ENCODE peak calls at places on chromosomes 5 and 9, in six cellular contexts. One of them, this sample, is unnamed.

GRCh38 chr5:90709323-90710148 is 150.9 kb downstream of the ADGRV1 start:
- DNase-seq in IMR-90: peak; percentile 25
- DNase-seq in HepG2: peak; percentile 27
- DNase-seq in SK-N-SH: peak; percentile 58
- DNase-seq in GM12878: no peak
- DNase-seq in H1: peak; percentile 54
- DNase-seq in this sample: peak; percentile 53

GRCh38 chr5:2577637-2578036 is 173.8 kb downstream of the IRX2 start:
- DNase-seq in IMR-90: no peak
- DNase-seq in HepG2: no peak
- DNase-seq in SK-N-SH: no peak
- DNase-seq in GM12878: no peak
- DNase-seq in H1: no peak
- DNase-seq in this sample: no peak

GRCh38 chr9:98010450-98010849 is 27.3 kb downstream of the ANP32B start:
- DNase-seq in IMR-90: peak; percentile 64
- DNase-seq in HepG2: no peak
- DNase-seq in SK-N-SH: peak; percentile 21
- DNase-seq in GM12878: no peak
- DNase-seq in H1: no peak
- DNase-seq in this sample: no peak

GRCh38 chr9:33025572-33026347 is 687 bp downstream of the DNAJA1 start:
- DNase-seq in IMR-90: peak; percentile 32
- DNase-seq in HepG2: peak; percentile 73
- DNase-seq in SK-N-SH: peak; percentile 91
- DNase-seq in GM12878: no peak
- DNase-seq in H1: peak; percentile 80
- DNase-seq in this sample: no peak

GRCh38 chr5:134958755-134959154 is 9.0 kb upstream of the CATSPER3 start:
- DNase-seq in IMR-90: peak; percentile 26
- DNase-seq in HepG2: peak; percentile 73
- DNase-seq in SK-N-SH: no peak
- DNase-seq in GM12878: no peak
- DNase-seq in H1: no peak
- DNase-seq in this sample: no peak

GRCh38 chr9:117555964-117556629 is 141.2 kb upstream of the ASTN2 start:
- DNase-seq in IMR-90: no peak
- DNase-seq in HepG2: peak; percentile 60
- DNase-seq in SK-N-SH: peak; percentile 44
- DNase-seq in GM12878: peak; percentile 7
- DNase-seq in H1: peak; percentile 89
- DNase-seq in this sample: peak; percentile 62

GRCh38 chr9:127237801-127238200 is 26.8 kb upstream of the GARNL3 start:
- DNase-seq in IMR-90: no peak
- DNase-seq in HepG2: no peak
- DNase-seq in SK-N-SH: no peak
- DNase-seq in GM12878: no peak
- DNase-seq in H1: no peak
- DNase-seq in this sample: no peak

GRCh38 chr5:136087961-136088871 is 44.4 kb upstream of the SMAD5 start:
- DNase-seq in IMR-90: peak; percentile 36
- DNase-seq in HepG2: no peak
- DNase-seq in SK-N-SH: no peak
- DNase-seq in GM12878: no peak
- DNase-seq in H1: peak; percentile 32
- DNase-seq in this sample: no peak

GRCh38 chr5:172648755-172649154 is 7.7 kb downstream of the NEURL1B start:
- DNase-seq in IMR-90: no peak
- DNase-seq in HepG2: no peak
- DNase-seq in SK-N-SH: no peak
- DNase-seq in GM12878: no peak
- DNase-seq in H1: no peak
- DNase-seq in this sample: no peak

GRCh38 chr9:69671904-69672827 is at the start of gene APBA1:
- DNase-seq in IMR-90: peak; percentile 56
- DNase-seq in HepG2: no peak
- DNase-seq in SK-N-SH: peak; percentile 89
- DNase-seq in GM12878: no peak
- DNase-seq in H1: peak; percentile 80
- DNase-seq in this sample: peak; percentile 7

GRCh38 chr5:109865636-109866035 is 175.9 kb downstream of the MAN2A1 start:
- DNase-seq in IMR-90: peak; percentile 98
- DNase-seq in HepG2: peak; percentile 29
- DNase-seq in SK-N-SH: no peak
- DNase-seq in GM12878: no peak
- DNase-seq in H1: no peak
- DNase-seq in this sample: no peak

GRCh38 chr9:32823101-32823500 is 39.8 kb downstream of the TMEM215 start:
- DNase-seq in IMR-90: no peak
- DNase-seq in HepG2: no peak
- DNase-seq in SK-N-SH: no peak
- DNase-seq in GM12878: no peak
- DNase-seq in H1: no peak
- DNase-seq in this sample: no peak

GRCh38 chr9:124308606-124309310 is 51.0 kb downstream of the NEK6 start:
- DNase-seq in IMR-90: no peak
- DNase-seq in HepG2: no peak
- DNase-seq in SK-N-SH: no peak
- DNase-seq in GM12878: no peak
- DNase-seq in H1: no peak
- DNase-seq in this sample: no peak

GRCh38 chr9:105141448-105142101 is 102.9 kb upstream of the SLC44A1 start:
- DNase-seq in IMR-90: no peak
- DNase-seq in HepG2: no peak
- DNase-seq in SK-N-SH: no peak
- DNase-seq in GM12878: no peak
- DNase-seq in H1: no peak
- DNase-seq in this sample: no peak

GRCh38 chr5:174726916-174727793 is 2.8 kb downstream of the MSX2 start:
- DNase-seq in IMR-90: no peak
- DNase-seq in HepG2: no peak
- DNase-seq in SK-N-SH: no peak
- DNase-seq in GM12878: no peak
- DNase-seq in H1: no peak
- DNase-seq in this sample: no peak

GRCh38 chr9:34989946-34990635 is 546 bp downstream of the DNAJB5 start:
- DNase-seq in IMR-90: peak; percentile 39
- DNase-seq in HepG2: no peak
- DNase-seq in SK-N-SH: peak; percentile 86
- DNase-seq in GM12878: no peak
- DNase-seq in H1: peak; percentile 84
- DNase-seq in this sample: no peak

GRCh38 chr9:119418721-119419120 is 49.5 kb upstream of the BRINP1 start:
- DNase-seq in IMR-90: no peak
- DNase-seq in HepG2: no peak
- DNase-seq in SK-N-SH: no peak
- DNase-seq in GM12878: no peak
- DNase-seq in H1: no peak
- DNase-seq in this sample: no peak

GRCh38 chr5:145495171-145495570 is 340.0 kb downstream of the PRELID2 start:
- DNase-seq in IMR-90: no peak
- DNase-seq in HepG2: no peak
- DNase-seq in SK-N-SH: no peak
- DNase-seq in GM12878: no peak
- DNase-seq in H1: no peak
- DNase-seq in this sample: no peak

DNA sequence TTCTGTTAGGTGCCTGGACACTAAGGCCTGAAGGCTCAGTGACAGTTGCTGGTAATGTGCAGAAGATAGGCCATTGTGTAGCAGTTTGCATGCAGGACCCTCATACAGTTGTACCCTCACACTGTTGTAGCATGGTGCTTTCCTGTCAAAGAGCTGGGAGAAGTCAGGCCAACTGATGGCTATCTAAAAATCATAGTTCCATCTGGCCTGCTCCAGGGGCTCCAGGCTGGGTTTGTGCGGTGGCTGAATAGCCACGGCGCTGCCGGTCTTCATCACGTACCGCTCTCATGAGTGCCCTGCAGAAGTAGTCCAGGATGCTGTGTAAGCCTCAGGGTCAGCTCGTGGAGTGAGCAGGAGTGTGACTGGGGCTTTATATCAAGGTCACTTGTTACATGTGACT is 12.2 kb downstream of the SECISBP2 start:
- DNase-seq in IMR-90: no peak
- DNase-seq in HepG2: no peak
- DNase-seq in SK-N-SH: peak; percentile 67
- DNase-seq in GM12878: no peak
- DNase-seq in H1: no peak
- DNase-seq in this sample: no peak
- TF ChIP-seq CTCF in IMR-90: no peak
- TF ChIP-seq CTCF in HepG2: no peak
- TF ChIP-seq CTCF in SK-N-SH: no peak
- TF ChIP-seq CTCF in GM12878: no peak
- TF ChIP-seq CTCF in H1: no peak
- TF ChIP-seq CTCF in this sample: no peak

GRCh38 chr9:129166962-129167557 is 11.0 kb downstream of the IER5L start:
- DNase-seq in IMR-90: peak; percentile 80
- DNase-seq in HepG2: peak; percentile 58
- DNase-seq in SK-N-SH: no peak
- DNase-seq in GM12878: no peak
- DNase-seq in H1: no peak
- DNase-seq in this sample: peak; percentile 79
- H3K4me3 ChIP-seq in IMR-90: peak overlapping the region; percentile 20
- H3K4me3 ChIP-seq in HepG2: peak overlapping the region; percentile 32
- H3K4me3 ChIP-seq in SK-N-SH: no peak overlapping the region
- H3K4me3 ChIP-seq in GM12878: no peak overlapping the region
- H3K4me3 ChIP-seq in H1: peak overlapping the region; percentile 15
- H3K4me3 ChIP-seq in this sample: peak overlapping the region; percentile 9

DNA sequence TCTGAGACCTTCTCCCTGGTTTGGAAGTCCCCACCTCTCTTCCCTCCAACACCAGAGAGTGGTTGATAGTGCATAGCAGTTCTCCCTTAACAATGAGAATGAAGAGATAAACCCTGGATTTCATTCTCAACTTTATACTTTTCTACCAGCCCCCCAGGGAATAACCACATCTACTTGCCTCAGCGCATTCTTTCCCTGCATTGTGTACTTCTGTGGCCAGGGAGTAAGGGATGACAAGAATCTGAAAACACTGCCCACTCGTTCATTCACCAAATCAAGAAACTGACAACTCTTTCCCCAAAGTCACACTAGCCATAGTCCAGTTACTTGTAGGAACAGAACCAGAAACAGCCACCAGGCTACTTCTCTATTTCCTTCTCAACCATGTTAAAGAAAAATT is 46.0 kb upstream of the SPIN1 start:
- DNase-seq in IMR-90: peak; percentile 12
- DNase-seq in HepG2: no peak
- DNase-seq in SK-N-SH: no peak
- DNase-seq in GM12878: no peak
- DNase-seq in H1: no peak
- DNase-seq in this sample: no peak
- TF ChIP-seq USF2 in IMR-90: no peak
- TF ChIP-seq USF2 in HepG2: no peak
- TF ChIP-seq USF2 in SK-N-SH: no peak
- TF ChIP-seq USF2 in GM12878: no peak
- TF ChIP-seq USF2 in H1: no peak
- TF ChIP-seq USF2 in this sample: no peak

DNA sequence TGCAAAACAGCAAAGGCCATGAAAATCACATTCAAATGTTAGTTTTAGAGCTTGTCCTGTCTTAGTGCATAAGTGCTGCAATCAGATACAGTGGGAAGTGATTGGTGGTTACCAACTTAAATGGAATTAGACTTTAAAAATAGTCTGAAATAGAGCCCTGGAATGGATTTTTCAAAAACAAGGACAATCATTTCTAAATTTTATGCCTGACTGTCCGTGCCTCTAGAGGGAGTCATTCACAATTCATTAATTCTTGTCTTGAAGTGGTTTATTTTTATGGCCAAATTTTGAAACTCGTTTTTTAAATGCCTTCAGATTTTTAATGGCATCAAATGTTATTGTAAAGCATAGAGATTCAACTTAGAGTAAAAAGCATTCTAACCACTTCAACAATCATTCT is 561.8 kb upstream of the DAB2 start:
- DNase-seq in IMR-90: no peak
- DNase-seq in HepG2: no peak
- DNase-seq in SK-N-SH: no peak
- DNase-seq in GM12878: no peak
- DNase-seq in H1: no peak
- DNase-seq in this sample: no peak
- TF ChIP-seq CTCF in IMR-90: no peak
- TF ChIP-seq CTCF in HepG2: no peak
- TF ChIP-seq CTCF in SK-N-SH: peak; percentile 15
- TF ChIP-seq CTCF in GM12878: no peak
- TF ChIP-seq CTCF in H1: no peak
- TF ChIP-seq CTCF in this sample: peak; percentile 12

This sample was measured in A549.